ENCODE peak calls at places on chromosomes 1 and 21, in six cellular contexts. S is fibroblast of mammary gland; U is activated CD4-positive, alpha-beta T cell treated with anti-CD3 and anti-CD28 coated beads for 4 hours; E is central memory CD4-positive, alpha-beta T cell; R is GM12865; X is glutamatergic neuron. Z is an unnamed sample.

GRCh38 chr1:157151068-157151467 is 12.9 kb upstream of the ETV3 start:
- DNase-seq in R (no peak), X (no peak), E (no peak), U (no peak), S (no peak), Z (peak)

GRCh38 chr1:186605762-186606350 is 74.4 kb downstream of the PTGS2 start:
- DNase-seq in E (peak), S (peak), R (peak), U (no peak), X (no peak), Z (peak)

GRCh38 chr21:44999972-45000636 is 60.3 kb downstream of the SLX9 start:
- DNase-seq in E (no peak), S (no peak), U (no peak), R (no peak), X (peak), Z (no peak)

GRCh38 chr1:17635811-17636210 is 96.3 kb downstream of the ARHGEF10L start:
- DNase-seq in U (no peak), X (no peak), E (no peak), R (peak), S (no peak), Z (no peak)

GRCh38 chr21:45431781-45432572 is 27.0 kb downstream of the COL18A1 start:
- DNase-seq in U (no peak), S (peak), E (no peak), X (no peak), R (no peak), Z (peak)

GRCh38 chr1:41394918-41395598 is 33.8 kb downstream of the FOXO6 start:
- DNase-seq in U (no peak), R (no peak), X (peak), S (no peak), E (no peak), Z (peak)

GRCh38 chr1:206895320-206895719 is 1.9 kb upstream of the IL24 start:
- DNase-seq in U (no peak), E (no peak), X (no peak), S (no peak), R (no peak), Z (no peak)

GRCh38 chr1:229060140-229060539 is 210.8 kb upstream of the RAB4A start:
- DNase-seq in E (no peak), R (no peak), X (no peak), S (no peak), U (no peak), Z (no peak)

GRCh38 chr1:19636065-19636464 is 8.0 kb upstream of the NBL1 start:
- DNase-seq in U (no peak), R (no peak), E (no peak), X (no peak), S (no peak), Z (no peak)

GRCh38 chr1:187157552-187157951 is 328.8 kb downstream of the PLA2G4A start:
- DNase-seq in U (no peak), X (no peak), E (no peak), R (no peak), S (no peak), Z (no peak)

GRCh38 chr1:204505674-204506073 is 10.5 kb upstream of the MDM4 start:
- DNase-seq in S (no peak), E (no peak), X (no peak), U (no peak), R (no peak), Z (no peak)

GRCh38 chr1:213572939-213573647 is 414.7 kb upstream of the PROX1 start:
- DNase-seq in R (no peak), X (no peak), S (no peak), E (no peak), U (no peak), Z (no peak)

GRCh38 chr21:39111928-39112327 is 71.3 kb downstream of the PSMG1 start:
- DNase-seq in R (no peak), E (no peak), S (peak), U (no peak), X (no peak), Z (no peak)

GRCh38 chr21:44593598-44594405 is 1.5 kb upstream of the KRTAP10-6 start:
- DNase-seq in S (no peak), X (no peak), E (no peak), R (no peak), U (no peak), Z (no peak)

GRCh38 chr1:2258996-2259395 is 30.9 kb downstream of the SKI start:
- DNase-seq in E (peak), U (peak), X (peak), R (no peak), S (no peak), Z (no peak)

GRCh38 chr1:160001440-160001839 is 30.4 kb downstream of the PIGM start:
- DNase-seq in U (no peak), S (no peak), E (no peak), X (no peak), R (no peak), Z (no peak)

GRCh38 chr21:37792046-37792445 is 124.2 kb downstream of the KCNJ6 start:
- DNase-seq in U (no peak), E (no peak), X (no peak), S (no peak), R (no peak), Z (peak)

GRCh38 chr21:33133912-33134311 is 64.0 kb downstream of the OLIG1 start:
- DNase-seq in R (no peak), E (no peak), U (no peak), X (no peak), S (no peak), Z (no peak)

GRCh38 chr1:10575616-10576015 is 100.9 kb downstream of the PEX14 start:
- DNase-seq in U (no peak), R (no peak), S (peak), X (no peak), E (no peak), Z (peak)

GRCh38 chr1:86522230-86522629 is 24.6 kb upstream of the CLCA4 start:
- DNase-seq in R (no peak), E (no peak), X (no peak), U (no peak), S (peak), Z (no peak)

GRCh38 chr1:193754732-193755427 is 568.5 kb upstream of the B3GALT2 start:
- DNase-seq in X (no peak), S (no peak), U (no peak), E (no peak), R (peak), Z (peak)

GRCh38 chr1:89887270-89887669 is 66.4 kb downstream of the LRRC8D start:
- DNase-seq in S (peak), R (no peak), E (no peak), X (no peak), U (no peak), Z (no peak)

GRCh38 chr1:166353162-166353561 is 186.4 kb upstream of the FAM78B start:
- DNase-seq in X (no peak), S (no peak), U (no peak), R (no peak), E (no peak), Z (no peak)

GRCh38 chr1:232300461-232300860 is 329.5 kb downstream of the SIPA1L2 start:
- DNase-seq in X (no peak), R (no peak), U (no peak), E (no peak), S (no peak), Z (no peak)

GRCh38 chr1:26016258-26016943 is 5.2 kb upstream of the EXTL1 start:
- DNase-seq in S (no peak), U (no peak), X (no peak), R (no peak), E (no peak), Z (no peak)

GRCh38 chr1:236156512-236157208 is 14.3 kb downstream of the GPR137B start:
- DNase-seq in E (peak), X (no peak), S (no peak), U (peak), R (peak), Z (no peak)

GRCh38 chr1:19395678-19396192 is 83.6 kb downstream of the SLC66A1 start:
- DNase-seq in S (peak), R (no peak), U (no peak), X (peak), E (no peak), Z (peak)

GRCh38 chr1:43048601-43049011 is 89.9 kb upstream of the SLC2A1 start:
- DNase-seq in E (no peak), X (no peak), S (no peak), R (no peak), U (no peak), Z (no peak)

GRCh38 chr1:45769261-45769932 is 18.9 kb upstream of the IPP start:
- DNase-seq in E (no peak), S (peak), U (no peak), X (no peak), R (no peak), Z (peak)

GRCh38 chr1:63621698-63622097 is 28.5 kb downstream of the PGM1 start:
- DNase-seq in X (no peak), E (no peak), U (no peak), R (no peak), S (peak), Z (peak)

GRCh38 chr1:228308628-228309547 is 97.7 kb downstream of the TRIM11 start:
- DNase-seq in U (no peak), R (no peak), S (no peak), X (no peak), E (no peak), Z (no peak)

GRCh38 chr1:43321331-43321891 is 16.2 kb upstream of the MPL start:
- DNase-seq in R (no peak), S (no peak), U (no peak), X (no peak), E (no peak), Z (no peak)

GRCh38 chr1:31930827-31931226 is 7.3 kb downstream of the PTP4A2 start:
- DNase-seq in U (no peak), X (no peak), S (no peak), R (no peak), E (no peak), Z (no peak)

GRCh38 chr1:154730986-154731489 is 123.1 kb upstream of the ADAR start:
- DNase-seq in E (no peak), R (no peak), U (no peak), S (peak), X (no peak), Z (no peak)

GRCh38 chr1:200867018-200867811 is 5.6 kb upstream of the GPR25 start:
- DNase-seq in E (no peak), U (no peak), X (no peak), R (peak), S (peak), Z (no peak)

GRCh38 chr1:244080343-244080929 is 29.4 kb downstream of the ZBTB18 start:
- DNase-seq in E (no peak), R (no peak), U (no peak), S (no peak), X (no peak), Z (no peak)

GRCh38 chr21:45950740-45951515 is 30.6 kb upstream of the COL6A1 start:
- DNase-seq in S (peak), E (no peak), U (no peak), X (no peak), R (no peak), Z (peak)

GRCh38 chr1:27562021-27562420 is 41.9 kb downstream of the AHDC1 start:
- DNase-seq in U (no peak), R (no peak), S (no peak), X (no peak), E (no peak), Z (no peak)